ENCODE peak calls at places on chromosomes 4 and X, in six cellular contexts. F is HepG2, Y is GM12891, X is GM12878, R is K562, M is H1. A is an unnamed sample.

GRCh38 chr4:1470393-1470670 is 64.1 kb upstream of the NKX1-1 start:
- DNase-seq in X (no peak), R (no peak), F (no peak), Y (no peak), M (no peak), A (no peak)

GRCh38 chr4:94909645-94910044 is 151.9 kb downstream of the BMPR1B start:
- DNase-seq in M (no peak), F (no peak), Y (no peak), R (no peak), X (no peak), A (no peak)

GRCh38 chrX:136397001-136397400 is 90.7 kb upstream of the BRS3 start:
- DNase-seq in R (no peak), X (no peak), M (no peak), Y (no peak), F (peak), A (no peak)

GRCh38 chrX:56788717-56789122 is 59.7 kb downstream of the NBDY start:
- DNase-seq in Y (no peak), X (no peak), F (peak), R (no peak), M (no peak), A (no peak)

GRCh38 chr4:130478406-130478805 is 1382.5 kb downstream of the C4orf33 start:
- DNase-seq in X (no peak), M (no peak), F (no peak), R (no peak), Y (no peak), A (no peak)

GRCh38 chr4:95889662-95890061 is 49.8 kb downstream of the PDHA2 start:
- DNase-seq in F (no peak), Y (no peak), M (peak), R (no peak), X (no peak), A (no peak)

GRCh38 chr4:10083861-10084641 is 32.5 kb downstream of the WDR1 start:
- DNase-seq in F (no peak), M (no peak), Y (peak), R (no peak), X (no peak), A (peak)

GRCh38 chrX:38575888-38576287 is 14.5 kb downstream of the TSPAN7 start:
- DNase-seq in X (no peak), Y (no peak), R (no peak), F (no peak), M (no peak), A (no peak)

GRCh38 chr4:126213996-126214395 is 899.2 kb downstream of the FAT4 start:
- DNase-seq in F (no peak), X (no peak), Y (no peak), M (no peak), R (no peak), A (no peak)

GRCh38 chr4:3791256-3791655 is 25.1 kb downstream of the ADRA2C start:
- DNase-seq in Y (no peak), M (no peak), R (no peak), F (no peak), X (no peak), A (no peak)

GRCh38 chr4:3792813-3793212 is 26.6 kb downstream of the ADRA2C start:
- DNase-seq in F (no peak), R (peak), X (no peak), Y (no peak), M (peak), A (no peak)

GRCh38 chr4:3793545-3793944 is 27.4 kb downstream of the ADRA2C start:
- DNase-seq in Y (no peak), M (no peak), F (no peak), R (no peak), X (no peak), A (no peak)

GRCh38 chr4:3790006-3790561 is 23.9 kb downstream of the ADRA2C start:
- DNase-seq in F (no peak), Y (no peak), R (no peak), X (no peak), M (no peak), A (no peak)

DNA sequence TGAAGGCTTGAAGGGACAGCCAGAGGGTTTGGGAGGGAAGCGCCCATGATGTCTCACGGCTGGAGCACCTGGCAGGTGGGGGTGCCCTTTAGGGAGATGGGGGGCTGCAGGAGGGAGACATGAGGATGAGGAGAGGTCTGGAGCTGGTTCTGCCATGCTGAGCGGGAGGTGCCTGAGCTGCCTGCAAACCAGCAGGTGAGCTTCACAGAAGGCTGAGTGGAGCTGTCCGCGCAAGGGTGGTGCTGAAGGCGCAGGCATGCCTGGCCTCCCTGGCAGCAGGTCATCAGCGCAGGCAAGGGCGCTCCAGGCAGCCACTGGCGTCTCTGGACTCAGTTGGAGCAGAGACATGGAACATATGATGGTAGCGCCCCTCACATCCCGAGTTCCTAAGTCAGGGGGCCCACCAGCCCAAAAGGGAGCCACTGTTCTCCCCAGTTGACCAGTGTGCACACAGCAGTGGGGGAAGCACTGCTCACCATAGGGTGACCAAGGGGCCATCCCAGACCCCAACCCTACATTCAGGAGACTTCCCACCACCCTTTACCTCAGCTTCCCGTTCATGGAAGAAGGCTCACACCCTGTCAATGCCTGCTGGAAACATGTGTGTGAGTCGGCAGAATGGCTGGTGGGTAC is 25.8 kb downstream of the ADRA2C start:
- DNase-seq in Y (no peak), F (peak), R (peak), M (peak), X (no peak), A (no peak)
- TF ChIP-seq TAF1 in Y (no peak), F (peak), R (no peak), M (no peak), X (no peak), A (no peak)

GRCh38 chr4:26321326-26322276 is 787 bp downstream of the RBPJ start:
- DNase-seq in M (no peak), R (no peak), X (no peak), Y (no peak), F (peak), A (no peak)
- TF ChIP-seq POLR2AphosphoS5 in M (no peak), R (no peak), X (no peak), Y (no peak), F (no peak), A (no peak)

GRCh38 chr4:141898336-141898735 is 262.0 kb downstream of the IL15 start:
- DNase-seq in X (no peak), R (no peak), Y (no peak), M (no peak), F (no peak), A (no peak)
- TF ChIP-seq POLR2A in X (no peak), R (no peak), Y (no peak), M (no peak), F (no peak), A (no peak)

GRCh38 chr4:48792348-48793006 is 12.4 kb upstream of the FRYL start:
- DNase-seq in M (no peak), Y (no peak), R (no peak), X (no peak), F (no peak), A (no peak)
- TF ChIP-seq TAF1 in M (no peak), Y (no peak), R (no peak), X (no peak), F (no peak), A (no peak)

GRCh38 chrX:9147631-9148189 is 113.8 kb upstream of the FAM9B start:
- DNase-seq in M (peak), F (no peak), X (no peak), R (no peak), Y (no peak), A (no peak)

GRCh38 chrX:9148626-9149385 is 114.9 kb upstream of the FAM9B start:
- DNase-seq in F (no peak), M (peak), X (no peak), R (no peak), Y (no peak), A (no peak)

GRCh38 chrX:9149831-9150230 is 115.9 kb upstream of the FAM9B start:
- DNase-seq in R (no peak), Y (no peak), X (no peak), M (no peak), F (no peak), A (no peak)

GRCh38 chrX:9151772-9152307 is 117.9 kb upstream of the FAM9B start:
- DNase-seq in X (no peak), Y (no peak), R (no peak), F (no peak), M (no peak), A (no peak)

GRCh38 chrX:9153299-9153698 is 119.4 kb upstream of the FAM9B start:
- DNase-seq in Y (no peak), R (no peak), X (no peak), F (no peak), M (no peak), A (no peak)
- TF ChIP-seq POLR2AphosphoS5 in Y (no peak), R (no peak), X (no peak), F (no peak), M (no peak), A (no peak)

GRCh38 chrX:40105016-40105790 is 7.4 kb upstream of the BCOR start:
- DNase-seq in X (no peak), R (peak), M (no peak), F (no peak), Y (no peak), A (no peak)
- TF ChIP-seq POLR2A in X (peak), R (peak), M (no peak), F (no peak), Y (no peak), A (no peak)

DNA sequence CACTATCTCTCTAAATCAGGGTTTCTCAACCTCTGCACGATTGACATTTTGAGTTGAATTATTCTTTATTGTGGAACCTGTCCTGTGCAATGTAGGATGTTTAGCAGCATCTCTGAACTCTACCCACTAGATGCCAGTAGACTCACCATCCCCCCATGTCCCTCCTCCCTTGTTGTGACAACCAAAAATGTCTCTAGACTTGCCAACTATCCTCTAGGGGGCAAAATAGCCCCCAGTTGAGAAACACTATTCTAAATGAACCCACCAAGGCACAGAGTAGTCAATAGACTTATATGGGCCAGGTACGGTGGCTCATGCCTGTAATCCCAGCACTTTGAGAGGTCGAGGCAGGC is 49.1 kb upstream of the GAB1 start:
- DNase-seq in Y (no peak), M (no peak), X (no peak), F (no peak), R (no peak), A (no peak)
- TF ChIP-seq TAF1 in Y (no peak), M (no peak), X (no peak), F (no peak), R (no peak), A (no peak)

DNA sequence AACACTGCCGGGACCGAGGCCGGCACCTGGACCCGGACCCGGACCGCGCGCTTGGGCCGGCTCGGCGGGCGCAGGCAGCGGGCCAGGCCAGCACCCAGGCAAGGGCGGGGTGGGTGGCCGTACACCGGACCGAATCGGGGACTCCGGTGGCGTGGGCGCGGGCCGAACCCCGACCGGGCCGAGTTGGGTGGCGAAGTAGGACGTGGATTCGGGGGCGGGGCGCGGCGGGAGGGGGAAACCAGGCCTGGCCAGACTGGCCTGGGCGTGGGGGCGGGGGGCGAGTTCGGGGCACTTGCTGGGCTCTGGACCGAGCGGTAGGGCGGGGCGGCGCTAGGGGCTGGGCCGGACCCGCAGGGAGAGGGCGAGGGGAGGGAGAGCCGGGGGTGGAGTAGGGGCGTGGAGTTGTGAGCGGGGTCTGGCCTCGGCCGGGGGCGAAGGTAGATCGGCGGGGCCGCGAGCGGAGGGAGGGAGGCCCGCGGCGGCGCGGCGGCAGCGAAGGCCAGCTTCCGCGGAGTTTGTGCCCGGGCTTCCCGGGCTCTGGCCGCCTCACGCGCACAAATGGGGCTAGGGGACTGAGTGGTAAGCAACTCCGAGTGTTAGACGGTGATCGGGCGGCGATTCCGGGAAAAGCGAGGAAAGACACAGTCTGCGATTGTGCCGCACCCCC is 1.8 kb upstream of the BCORL1 start:
- DNase-seq in M (no peak), F (peak), R (no peak), Y (no peak), X (no peak), A (peak)
- TF ChIP-seq POLR2AphosphoS5 in M (no peak), F (no peak), R (no peak), Y (no peak), X (no peak), A (no peak)

DNA sequence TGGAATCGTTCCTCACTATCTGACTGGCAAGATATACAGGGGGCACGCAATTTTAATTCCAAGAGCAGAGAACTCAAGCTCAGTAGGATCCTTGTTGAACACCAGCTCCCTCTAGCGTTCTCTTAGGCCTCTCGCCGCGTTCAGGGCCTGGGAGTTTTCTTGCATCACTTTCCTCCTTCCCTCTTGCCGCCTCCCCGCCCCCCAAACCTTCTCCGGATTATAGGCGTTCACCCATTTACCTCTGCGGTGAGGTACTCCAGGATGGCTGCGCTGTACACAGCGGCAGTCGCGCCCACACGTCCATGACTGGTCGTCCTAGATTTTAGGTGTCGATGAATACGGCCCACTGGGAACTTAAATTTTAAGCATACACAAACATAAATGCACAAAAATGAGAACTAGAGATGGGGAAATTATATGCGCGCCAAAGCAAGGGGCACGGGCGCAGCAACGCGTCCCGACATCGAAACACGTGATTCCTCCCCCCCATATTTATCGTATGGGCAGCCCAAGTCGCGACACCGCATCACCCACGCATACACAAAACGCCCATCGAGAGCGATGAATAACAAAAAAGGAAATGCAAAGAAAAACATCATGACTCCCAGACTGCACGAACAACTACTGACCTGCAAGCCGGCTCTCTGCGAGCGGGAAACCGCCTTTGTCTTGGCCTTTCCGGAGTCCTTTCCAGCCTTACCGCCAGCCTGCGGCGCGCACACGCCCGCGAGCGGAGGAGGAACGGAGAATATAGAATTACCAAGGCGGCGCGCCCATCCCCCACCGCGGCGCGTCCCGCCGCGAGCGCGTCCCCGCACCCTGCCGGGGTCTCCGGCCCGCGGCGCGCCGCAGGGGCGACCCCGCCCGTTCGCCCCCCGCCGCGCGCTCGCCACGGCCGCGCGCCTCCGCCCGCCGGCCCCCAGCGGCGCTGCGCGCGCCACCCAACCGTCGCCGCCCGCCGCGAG is 759 bp downstream of the H2AZ1 start:
- DNase-seq in M (peak), R (peak), X (peak), Y (peak), F (peak), A (peak)
- TF ChIP-seq POLR2A in M (peak), R (peak), X (peak), Y (no peak), F (peak), A (no peak)